ENCODE peak calls at places on chromosomes 1 and 21, in six cellular contexts. One of them, this sample, is unnamed.

GRCh38 chr1:41884256-41885240 is 34.2 kb downstream of the HIVEP3 start:
- DNase-seq in Caco-2: no peak
- DNase-seq in iPS-NIHi11: no peak
- DNase-seq in dorsolateral prefrontal cortex: no peak
- DNase-seq in EL: no peak
- DNase-seq in NCI-H1436: no peak
- DNase-seq in this sample: no peak

GRCh38 chr21:32270748-32271147 is 8.1 kb downstream of the MIS18A start:
- DNase-seq in Caco-2: no peak
- DNase-seq in iPS-NIHi11: no peak
- DNase-seq in dorsolateral prefrontal cortex: no peak
- DNase-seq in EL: no peak
- DNase-seq in NCI-H1436: no peak
- DNase-seq in this sample: no peak

GRCh38 chr1:13469343-13469742 is 44.5 kb downstream of the LRRC38 start:
- DNase-seq in Caco-2: no peak
- DNase-seq in iPS-NIHi11: no peak
- DNase-seq in dorsolateral prefrontal cortex: no peak
- DNase-seq in EL: no peak
- DNase-seq in NCI-H1436: no peak
- DNase-seq in this sample: peak

GRCh38 chr21:33308586-33309490 is 15.9 kb upstream of the IFNAR1 start:
- DNase-seq in Caco-2: no peak
- DNase-seq in iPS-NIHi11: no peak
- DNase-seq in dorsolateral prefrontal cortex: no peak
- DNase-seq in EL: no peak
- DNase-seq in NCI-H1436: peak
- DNase-seq in this sample: peak

GRCh38 chr1:54967372-54967771 is 13.1 kb upstream of the TMEM61 start:
- DNase-seq in Caco-2: no peak
- DNase-seq in iPS-NIHi11: no peak
- DNase-seq in dorsolateral prefrontal cortex: no peak
- DNase-seq in EL: peak
- DNase-seq in NCI-H1436: no peak
- DNase-seq in this sample: no peak

GRCh38 chr1:88684482-88685238 is 587 bp downstream of the PKN2 start:
- DNase-seq in Caco-2: peak
- DNase-seq in iPS-NIHi11: peak
- DNase-seq in dorsolateral prefrontal cortex: no peak
- DNase-seq in EL: peak
- DNase-seq in NCI-H1436: peak
- DNase-seq in this sample: peak

GRCh38 chr1:163609858-163610257 is 288.1 kb downstream of the NUF2 start:
- DNase-seq in Caco-2: no peak
- DNase-seq in iPS-NIHi11: no peak
- DNase-seq in dorsolateral prefrontal cortex: no peak
- DNase-seq in EL: no peak
- DNase-seq in NCI-H1436: no peak
- DNase-seq in this sample: no peak

GRCh38 chr1:182095946-182096345 is 34.4 kb upstream of the ZNF648 start:
- DNase-seq in Caco-2: no peak
- DNase-seq in iPS-NIHi11: no peak
- DNase-seq in dorsolateral prefrontal cortex: no peak
- DNase-seq in EL: no peak
- DNase-seq in NCI-H1436: no peak
- DNase-seq in this sample: no peak

GRCh38 chr1:89171067-89171438 is 4.8 kb downstream of the GBP7 start:
- DNase-seq in Caco-2: no peak
- DNase-seq in iPS-NIHi11: no peak
- DNase-seq in dorsolateral prefrontal cortex: no peak
- DNase-seq in EL: no peak
- DNase-seq in NCI-H1436: no peak
- DNase-seq in this sample: no peak

GRCh38 chr1:164624393-164624792 is 65.4 kb downstream of the PBX1 start:
- DNase-seq in Caco-2: no peak
- DNase-seq in iPS-NIHi11: no peak
- DNase-seq in dorsolateral prefrontal cortex: no peak
- DNase-seq in EL: no peak
- DNase-seq in NCI-H1436: no peak
- DNase-seq in this sample: no peak

GRCh38 chr1:44035726-44036408 is 4.6 kb upstream of the SLC6A9 start:
- DNase-seq in Caco-2: no peak
- DNase-seq in iPS-NIHi11: no peak
- DNase-seq in dorsolateral prefrontal cortex: no peak
- DNase-seq in EL: no peak
- DNase-seq in NCI-H1436: no peak
- DNase-seq in this sample: peak